ENCODE peak calls at places on chromosomes 6 and 20, in four cellular contexts. One of them, this sample, is unnamed.

GRCh38 chr6:35948725-35949124 is 27.8 kb upstream of the SRPK1 start:
- DNase-seq in dorsolateral prefrontal cortex: no peak
- DNase-seq in uterus: no peak
- DNase-seq in amygdala: no peak
- DNase-seq in this sample: no peak

GRCh38 chr6:164085552-164086325 is 671.2 kb downstream of the QKI start:
- DNase-seq in dorsolateral prefrontal cortex: peak
- DNase-seq in uterus: peak
- DNase-seq in amygdala: peak
- DNase-seq in this sample: peak

GRCh38 chr20:54985100-54985499 is 509.7 kb downstream of the DOK5 start:
- DNase-seq in dorsolateral prefrontal cortex: no peak
- DNase-seq in uterus: no peak
- DNase-seq in amygdala: no peak
- DNase-seq in this sample: no peak

GRCh38 chr6:43434943-43435342 is 7.6 kb downstream of the ABCC10 start:
- DNase-seq in dorsolateral prefrontal cortex: no peak
- DNase-seq in uterus: no peak
- DNase-seq in amygdala: no peak
- DNase-seq in this sample: no peak

GRCh38 chr6:78831492-78831891 is 35.9 kb upstream of the IRAK1BP1 start:
- DNase-seq in dorsolateral prefrontal cortex: no peak
- DNase-seq in uterus: no peak
- DNase-seq in amygdala: no peak
- DNase-seq in this sample: no peak

GRCh38 chr20:5614506-5614905 is 135.7 kb upstream of the SHLD1 start:
- DNase-seq in dorsolateral prefrontal cortex: no peak
- DNase-seq in uterus: no peak
- DNase-seq in amygdala: no peak
- DNase-seq in this sample: no peak

GRCh38 chr6:87909849-87910248 is 137.8 kb upstream of the SPACA1 start:
- DNase-seq in dorsolateral prefrontal cortex: no peak
- DNase-seq in uterus: no peak
- DNase-seq in amygdala: no peak
- DNase-seq in this sample: no peak

GRCh38 chr6:111686249-111686997 is 80.7 kb upstream of the TRAF3IP2 start:
- DNase-seq in dorsolateral prefrontal cortex: no peak
- DNase-seq in uterus: no peak
- DNase-seq in amygdala: no peak
- DNase-seq in this sample: no peak

GRCh38 chr20:41510224-41510623 is 108.0 kb downstream of the CHD6 start:
- DNase-seq in dorsolateral prefrontal cortex: no peak
- DNase-seq in uterus: no peak
- DNase-seq in amygdala: no peak
- DNase-seq in this sample: no peak

GRCh38 chr20:45823949-45824835 is 2.9 kb downstream of the TNNC2 start:
- DNase-seq in dorsolateral prefrontal cortex: peak
- DNase-seq in uterus: peak
- DNase-seq in amygdala: no peak
- DNase-seq in this sample: peak

GRCh38 chr6:41558033-41558807 is 12.0 kb downstream of the FOXP4 start:
- DNase-seq in dorsolateral prefrontal cortex: no peak
- DNase-seq in uterus: no peak
- DNase-seq in amygdala: no peak
- DNase-seq in this sample: no peak

GRCh38 chr6:1263039-1263849 is 48.7 kb upstream of the FOXQ1 start:
- DNase-seq in dorsolateral prefrontal cortex: no peak
- DNase-seq in uterus: no peak
- DNase-seq in amygdala: no peak
- DNase-seq in this sample: no peak

GRCh38 chr6:100463685-100464161 is 998 bp downstream of the SIM1 start:
- DNase-seq in dorsolateral prefrontal cortex: no peak
- DNase-seq in uterus: no peak
- DNase-seq in amygdala: no peak
- DNase-seq in this sample: no peak

GRCh38 chr20:41631826-41632225 is 13.6 kb upstream of the CHD6 start:
- DNase-seq in dorsolateral prefrontal cortex: peak
- DNase-seq in uterus: no peak
- DNase-seq in amygdala: no peak
- DNase-seq in this sample: no peak

GRCh38 chr6:26043389-26044139 is 43.7 kb upstream of the HFE start:
- DNase-seq in dorsolateral prefrontal cortex: peak
- DNase-seq in uterus: peak
- DNase-seq in amygdala: peak
- DNase-seq in this sample: peak

GRCh38 chr6:130307752-130308361 is 58.0 kb upstream of the TMEM200A start:
- DNase-seq in dorsolateral prefrontal cortex: no peak
- DNase-seq in uterus: no peak
- DNase-seq in amygdala: no peak
- DNase-seq in this sample: no peak

GRCh38 chr20:4434681-4435080 is 287.0 kb upstream of the PRND start:
- DNase-seq in dorsolateral prefrontal cortex: no peak
- DNase-seq in uterus: no peak
- DNase-seq in amygdala: no peak
- DNase-seq in this sample: no peak

GRCh38 chr6:108737594-108738546 is 110.4 kb upstream of the ARMC2 start:
- DNase-seq in dorsolateral prefrontal cortex: peak
- DNase-seq in uterus: peak
- DNase-seq in amygdala: no peak
- DNase-seq in this sample: peak

GRCh38 chr6:68638225-68638900 is 3.3 kb downstream of the ADGRB3 start:
- DNase-seq in dorsolateral prefrontal cortex: peak
- DNase-seq in uterus: peak
- DNase-seq in amygdala: no peak
- DNase-seq in this sample: peak

GRCh38 chr20:42846784-42847490 is 342.8 kb downstream of the PTPRT start:
- DNase-seq in dorsolateral prefrontal cortex: no peak
- DNase-seq in uterus: no peak
- DNase-seq in amygdala: no peak
- DNase-seq in this sample: no peak

GRCh38 chr6:130473886-130474285 is 108.1 kb downstream of the TMEM200A start:
- DNase-seq in dorsolateral prefrontal cortex: no peak
- DNase-seq in uterus: no peak
- DNase-seq in amygdala: no peak
- DNase-seq in this sample: no peak

GRCh38 chr6:118249680-118250079 is 298.4 kb upstream of the PLN start:
- DNase-seq in dorsolateral prefrontal cortex: no peak
- DNase-seq in uterus: no peak
- DNase-seq in amygdala: no peak
- DNase-seq in this sample: no peak

GRCh38 chr20:57654363-57654997 is 34.3 kb upstream of the ZBP1 start:
- DNase-seq in dorsolateral prefrontal cortex: peak
- DNase-seq in uterus: peak
- DNase-seq in amygdala: no peak
- DNase-seq in this sample: no peak

GRCh38 chr20:58481541-58482021 is 33.6 kb downstream of the APCDD1L start:
- DNase-seq in dorsolateral prefrontal cortex: no peak
- DNase-seq in uterus: no peak
- DNase-seq in amygdala: no peak
- DNase-seq in this sample: no peak

GRCh38 chr6:163491901-163492300 is 77.4 kb downstream of the QKI start:
- DNase-seq in dorsolateral prefrontal cortex: no peak
- DNase-seq in uterus: no peak
- DNase-seq in amygdala: no peak
- DNase-seq in this sample: no peak

GRCh38 chr20:37627060-37627766 is 66.6 kb upstream of the CTNNBL1 start:
- DNase-seq in dorsolateral prefrontal cortex: no peak
- DNase-seq in uterus: peak
- DNase-seq in amygdala: no peak
- DNase-seq in this sample: no peak

GRCh38 chr6:157307661-157308060 is 15.7 kb downstream of the TMEM242 start:
- DNase-seq in dorsolateral prefrontal cortex: no peak
- DNase-seq in uterus: no peak
- DNase-seq in amygdala: no peak
- DNase-seq in this sample: no peak

GRCh38 chr6:4489538-4489937 is 286.7 kb upstream of the CDYL start:
- DNase-seq in dorsolateral prefrontal cortex: no peak
- DNase-seq in uterus: no peak
- DNase-seq in amygdala: no peak
- DNase-seq in this sample: no peak

GRCh38 chr6:95521181-95521580 is 56.2 kb upstream of the MANEA start:
- DNase-seq in dorsolateral prefrontal cortex: no peak
- DNase-seq in uterus: no peak
- DNase-seq in amygdala: no peak
- DNase-seq in this sample: no peak

This sample was measured in anterior cingulate cortex.